ENCODE peak calls at places on chromosomes 7 and 10, in four cellular contexts. G is NCI-H2171; C is activated CD8-positive, alpha-beta memory T cell treated with anti-CD3 and anti-CD28 coated beads, Interleukin-2, amount 10 ng/mL, durations not matched to agents 7 days and 5 days; Z is EH. Q is an unnamed sample.

GRCh38 chr10:14074062-14074884 is 256.5 kb downstream of the FRMD4A start:
- DNase-seq in C (no peak), G (peak), Z (peak), Q (peak)

GRCh38 chr7:64874114-64874513 is 29.0 kb upstream of the ZNF273 start:
- DNase-seq in G (no peak), Z (no peak), C (no peak), Q (peak)

GRCh38 chr10:132939957-132940790 is 2.2 kb downstream of the CFAP46 start:
- DNase-seq in G (no peak), C (peak), Z (peak), Q (peak)

GRCh38 chr7:101705327-101705726 is 76.2 kb upstream of the MYL10 start:
- DNase-seq in C (no peak), Z (no peak), G (no peak), Q (no peak)

GRCh38 chr10:103645141-103646054 is 151.9 kb downstream of the NEURL1 start:
- DNase-seq in C (no peak), G (no peak), Z (peak), Q (peak)

GRCh38 chr7:129189661-129190310 is 1.4 kb downstream of the SMO start:
- DNase-seq in G (no peak), Z (no peak), C (no peak), Q (no peak)

GRCh38 chr7:45171946-45172345 is 14.4 kb downstream of the RAMP3 start:
- DNase-seq in Z (no peak), C (no peak), G (no peak), Q (no peak)

GRCh38 chr10:70155255-70155838 is 8.8 kb upstream of the TYSND1 start:
- DNase-seq in C (no peak), G (no peak), Z (no peak), Q (no peak)

GRCh38 chr7:71350680-71351079 is 218.7 kb downstream of the GALNT17 start:
- DNase-seq in G (no peak), C (no peak), Z (no peak), Q (no peak)

GRCh38 chr7:102927303-102927933 is 14.6 kb downstream of the LRRC17 start:
- DNase-seq in G (no peak), Z (peak), C (no peak), Q (no peak)

GRCh38 chr10:100182281-100182680 is 3.5 kb downstream of the ERLIN1 start:
- DNase-seq in Z (no peak), C (no peak), G (no peak), Q (no peak)

GRCh38 chr7:20351901-20352300 is 21.2 kb downstream of the ITGB8 start:
- DNase-seq in C (no peak), Z (peak), G (no peak), Q (no peak)

GRCh38 chr7:50603288-50603687 is 38.1 kb upstream of the DDC start:
- DNase-seq in C (no peak), G (no peak), Z (no peak), Q (no peak)

GRCh38 chr10:94023909-94024308 is 30.2 kb downstream of the PLCE1 start:
- DNase-seq in C (no peak), G (no peak), Z (no peak), Q (no peak)

GRCh38 chr10:78571286-78571685 is 497.5 kb upstream of the ZMIZ1 start:
- DNase-seq in G (no peak), C (no peak), Z (no peak), Q (no peak)

GRCh38 chr7:37942934-37943610 is 22.6 kb downstream of the EPDR1 start:
- DNase-seq in C (no peak), Z (no peak), G (no peak), Q (no peak)

GRCh38 chr10:77163670-77164348 is 473.8 kb downstream of the KCNMA1 start:
- DNase-seq in C (no peak), G (no peak), Z (peak), Q (no peak)

Q was measured in stomach.